ENCODE peak calls at places on chromosome 17, in seven cellular contexts. K, Y, O, U, X, F and L are unnamed samples.
A peak's percentile ranks its signal among the peaks of the same experiment; 100 is the strongest.

GRCh38 chr17:5585814-5586558 is 1.7 kb upstream of the NLRP1 start:
- DNase-seq in X (no peak), K (no peak), Y (no peak), F (no peak), O (no peak), U (no peak), L (no peak)

GRCh38 chr17:44253021-44253420 is 14.9 kb downstream of the SLC4A1 start:
- DNase-seq in K (no peak), U (no peak), F (no peak), O (no peak), Y (no peak), X (no peak), L (no peak)

GRCh38 chr17:67223924-67224323 is 21.1 kb downstream of the HELZ start:
- DNase-seq in Y (no peak), F (no peak), K (no peak), O (no peak), X (no peak), U (no peak), L (no peak)

GRCh38 chr17:1480747-1481465 is 11.6 kb downstream of the MYO1C start:
- DNase-seq in U (no peak), K (no peak), F (no peak), Y (no peak), O (no peak), X (no peak), L (no peak)

GRCh38 chr17:46943511-46944393 is 20.8 kb downstream of the GOSR2 start:
- DNase-seq in F (peak; percentile 50), U (peak; percentile 44), O (peak; percentile 69), Y (no peak), X (no peak), K (no peak), L (no peak)

GRCh38 chr17:6102615-6103014 is 32.4 kb downstream of the WSCD1 start:
- DNase-seq in U (no peak), F (no peak), K (no peak), Y (no peak), X (no peak), O (no peak), L (no peak)

GRCh38 chr17:63838586-63839184 is 3.8 kb downstream of the SMARCD2 start:
- DNase-seq in X (peak; percentile 99), K (peak; percentile 94), F (peak; percentile 81), Y (peak; percentile 97), O (peak; percentile 98), U (peak; percentile 95), L (peak; percentile 91)

GRCh38 chr17:7403043-7403901 is 625 bp downstream of the TMEM256 start:
- DNase-seq in K (peak; percentile 33), F (peak; percentile 59), Y (peak; percentile 57), O (peak; percentile 74), X (peak; percentile 94), U (peak; percentile 61), L (no peak)

GRCh38 chr17:14815079-14815478 is 450.0 kb downstream of the PMP22 start:
- DNase-seq in O (no peak), K (no peak), U (no peak), X (no peak), F (no peak), Y (no peak), L (no peak)

GRCh38 chr17:79117905-79118487 is 43.4 kb downstream of the ENGASE start:
- DNase-seq in K (no peak), U (no peak), O (no peak), F (no peak), Y (no peak), X (no peak), L (no peak)

GRCh38 chr17:1108560-1108809 is 71.3 kb downstream of the ABR start:
- DNase-seq in F (no peak), U (no peak), O (no peak), K (no peak), Y (no peak), X (no peak), L (no peak)

GRCh38 chr17:29559640-29560039 is 7.2 kb downstream of the ABHD15 start:
- DNase-seq in K (no peak), Y (no peak), U (no peak), X (no peak), F (no peak), O (no peak), L (no peak)

GRCh38 chr17:29557085-29557697 is 9.6 kb downstream of the ABHD15 start:
- DNase-seq in K (no peak), Y (no peak), F (no peak), O (no peak), U (no peak), X (no peak), L (no peak)

GRCh38 chr17:29560306-29560705 is 6.5 kb downstream of the ABHD15 start:
- DNase-seq in U (no peak), K (no peak), O (peak; percentile 49), Y (no peak), F (no peak), X (no peak), L (no peak)

GRCh38 chr17:29555840-29556239 is 11.0 kb downstream of the ABHD15 start:
- DNase-seq in X (no peak), F (no peak), K (no peak), O (no peak), U (peak; percentile 71), Y (no peak), L (no peak)

DNA sequence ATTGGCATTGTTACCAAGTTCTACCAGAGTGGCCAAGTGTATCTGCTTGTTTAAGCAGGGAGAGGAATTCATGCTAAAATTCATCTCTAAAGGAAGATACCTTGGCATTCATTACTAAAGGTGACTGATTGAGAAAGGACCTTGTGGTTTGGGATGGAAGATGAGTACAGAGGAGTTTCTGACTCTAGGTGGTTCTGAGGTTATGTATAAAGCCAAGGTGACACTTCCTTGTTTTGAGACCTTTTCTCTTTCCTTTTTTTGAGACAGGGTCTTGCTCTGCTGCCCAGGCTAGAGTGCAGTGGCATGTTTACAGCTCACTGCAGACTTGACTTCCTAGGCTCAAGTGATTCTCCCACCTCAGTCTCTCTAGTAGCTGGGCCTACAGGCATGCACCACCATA is 9.1 kb downstream of the ABHD15 start:
- DNase-seq in K (no peak), X (no peak), Y (no peak), U (no peak), O (no peak), F (no peak), L (no peak)
- TF ChIP-seq POLR2A in K (no peak), X (no peak), Y (no peak), U (no peak), O (no peak), F (no peak), L (no peak)

DNA sequence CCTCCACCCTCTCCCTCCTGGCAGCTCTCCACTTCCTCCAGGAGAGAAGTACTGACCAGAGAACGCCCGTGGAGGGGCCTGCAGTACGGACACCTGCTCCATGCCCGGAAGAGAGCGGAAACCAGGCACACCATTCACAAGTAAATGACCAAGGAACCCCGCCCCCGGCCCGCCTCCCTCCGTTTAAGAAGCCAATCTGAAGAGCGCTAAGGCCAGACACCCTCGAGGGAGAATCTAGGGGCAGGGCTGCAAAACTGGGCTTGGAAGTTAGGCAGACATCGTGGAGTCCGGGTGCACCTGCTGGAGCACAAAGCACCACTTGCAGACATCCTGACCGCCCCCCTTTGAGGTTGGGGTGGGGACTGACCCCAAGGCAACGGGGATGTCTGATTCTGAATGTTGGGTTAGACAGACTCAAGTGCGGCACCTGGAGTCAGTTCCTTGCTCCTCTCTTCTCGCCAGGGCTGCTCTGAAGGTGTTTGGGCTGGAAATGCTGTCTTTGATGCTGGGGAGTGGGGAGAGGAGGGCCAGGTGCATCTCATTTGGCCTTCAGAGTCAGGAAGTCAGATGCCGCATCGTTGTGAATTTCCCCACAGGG is 964 bp upstream of the FAAP100 start:
- DNase-seq in K (peak; percentile 83), O (peak; percentile 90), F (peak; percentile 55), X (peak; percentile 94), U (peak; percentile 87), Y (peak; percentile 70), L (peak; percentile 88)
- TF ChIP-seq POLR2A in K (no peak), O (no peak), F (no peak), X (no peak), U (no peak), Y (no peak), L (no peak)

GRCh38 chr17:3891626-3892094 is 1.2 kb downstream of the CAMKK1 start:
- DNase-seq in X (no peak), U (no peak), Y (no peak), F (no peak), O (no peak), K (no peak), L (no peak)

GRCh38 chr17:3893003-3893719 is at the start of gene CAMKK1:
- DNase-seq in O (peak; percentile 93), Y (peak; percentile 70), F (peak; percentile 92), X (peak; percentile 96), U (peak; percentile 93), K (peak; percentile 91), L (peak; percentile 67)

GRCh38 chr17:3893720-3894116 is 865 bp upstream of the CAMKK1 start:
- DNase-seq in O (no peak), K (no peak), F (no peak), Y (no peak), U (no peak), X (no peak), L (no peak)

GRCh38 chr17:3890893-3891219 is 2.0 kb downstream of the CAMKK1 start:
- DNase-seq in U (no peak), O (no peak), F (no peak), X (no peak), Y (no peak), K (no peak), L (no peak)

GRCh38 chr17:3892095-3892998 is 506 bp downstream of the CAMKK1 start:
- DNase-seq in O (peak; percentile 96), K (peak; percentile 65), U (peak; percentile 72), F (peak; percentile 80), Y (peak; percentile 65), X (peak; percentile 97), L (peak; percentile 71)
- TF ChIP-seq POLR2A in O (no peak), K (no peak), U (no peak), F (no peak), Y (no peak), X (no peak), L (no peak)

GRCh38 chr17:41813699-41814124 is 908 bp downstream of the FKBP10 start:
- DNase-seq in X (no peak), F (no peak), O (no peak), U (no peak), Y (no peak), K (no peak), L (no peak)

GRCh38 chr17:41810659-41811548 is 845 bp downstream of the P3H4 start:
- DNase-seq in K (peak; percentile 30), O (no peak), U (peak; percentile 52), Y (no peak), F (no peak), X (no peak), L (no peak)

GRCh38 chr17:41813039-41813680 is 356 bp downstream of the FKBP10 start:
- DNase-seq in X (no peak), O (no peak), F (no peak), K (no peak), U (no peak), Y (no peak), L (no peak)

GRCh38 chr17:41812176-41813038 is at the start of gene FKBP10:
- DNase-seq in U (peak; percentile 73), O (peak; percentile 71), X (peak; percentile 91), F (peak; percentile 46), Y (peak; percentile 49), K (peak; percentile 39), L (peak; percentile 36)

DNA sequence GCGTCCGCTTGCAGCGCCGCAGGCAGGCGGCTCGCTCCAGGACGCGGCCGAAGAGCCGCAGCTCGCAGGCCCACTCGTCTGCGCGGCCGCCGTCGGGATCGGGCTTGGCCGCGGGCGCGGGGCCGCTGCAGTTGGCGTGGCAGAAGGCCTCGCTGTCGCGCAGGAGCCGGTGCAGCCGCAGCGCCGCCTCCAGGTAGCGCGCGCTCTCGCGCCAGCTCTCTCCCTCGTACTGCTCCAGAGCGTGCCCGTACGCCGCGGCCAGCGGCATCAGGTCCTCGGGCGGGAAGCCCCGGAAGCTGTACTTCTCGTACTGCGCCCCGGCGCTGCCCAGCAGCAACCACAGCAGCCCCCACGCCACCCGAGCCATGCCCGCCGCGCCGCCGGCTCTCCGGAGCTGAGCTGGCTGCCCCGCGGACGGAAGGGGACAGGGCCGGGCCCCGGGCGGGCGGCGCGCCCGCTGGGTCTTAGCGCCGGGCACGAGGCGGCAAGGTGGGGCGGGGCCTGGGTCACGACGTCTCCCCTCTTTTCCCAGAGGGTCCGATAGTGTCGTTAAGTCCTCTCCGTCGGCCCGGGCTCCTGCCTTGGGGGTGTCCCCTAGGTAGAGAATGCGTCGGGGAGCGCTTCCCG is at the start of gene P3H4:
- DNase-seq in X (peak; percentile 95), U (peak; percentile 90), Y (peak; percentile 60), F (peak; percentile 82), K (peak; percentile 85), O (peak; percentile 86), L (peak; percentile 63)
- TF ChIP-seq POLR2A in X (no peak), U (peak; percentile 54), Y (no peak), F (peak; percentile 42), K (no peak), O (peak; percentile 40), L (no peak)